ENCODE peak calls at places on chromosome 10, in eight cellular contexts. V, P, Z, O, C, Q, M and L are unnamed samples.

GRCh38 chr10:78914060-78914378 is 154.7 kb upstream of the ZMIZ1 start:
- DNase-seq in V (no peak), P (no peak), Z (no peak), O (no peak), C (no peak), Q (peak), M (no peak), L (no peak)

GRCh38 chr10:99418910-99419624 is 11.4 kb downstream of the GOT1 start:
- DNase-seq in V (no peak), P (no peak), Z (no peak), O (no peak), C (no peak), Q (no peak), M (no peak), L (no peak)

GRCh38 chr10:100963826-100964225 is 5.5 kb upstream of the SEMA4G start:
- DNase-seq in V (no peak), P (no peak), Z (no peak), O (no peak), C (no peak), Q (no peak), M (no peak), L (no peak)

GRCh38 chr10:33336606-33337334 is 2.3 kb upstream of the NRP1 start:
- DNase-seq in V (peak), P (peak), Z (peak), O (peak), C (peak), Q (peak), M (peak), L (no peak)

GRCh38 chr10:110444009-110444347 is 53.7 kb upstream of the DUSP5 start:
- DNase-seq in V (no peak), P (no peak), Z (no peak), O (no peak), C (no peak), Q (no peak), M (peak), L (no peak)

GRCh38 chr10:132166216-132166950 is 20.4 kb upstream of the DPYSL4 start:
- DNase-seq in V (no peak), P (no peak), Z (no peak), O (peak), C (no peak), Q (peak), M (peak), L (no peak)

GRCh38 chr10:84540022-84540616 is 211.7 kb downstream of the CCSER2 start:
- DNase-seq in V (peak), P (peak), Z (no peak), O (no peak), C (no peak), Q (no peak), M (no peak), L (peak)

GRCh38 chr10:125064681-125065492 is 95.5 kb downstream of the CTBP2 start:
- DNase-seq in V (no peak), P (peak), Z (no peak), O (no peak), C (peak), Q (no peak), M (no peak), L (peak)

GRCh38 chr10:60384708-60385398 is 4.8 kb downstream of the ANK3 start:
- DNase-seq in V (peak), P (peak), Z (no peak), O (no peak), C (no peak), Q (no peak), M (no peak), L (peak)

GRCh38 chr10:45003432-45004000 is 2.8 kb downstream of the ZNF22 start:
- DNase-seq in V (no peak), P (no peak), Z (no peak), O (no peak), C (no peak), Q (no peak), M (no peak), L (no peak)

GRCh38 chr10:112915590-112916572 is 34.2 kb upstream of the TCF7L2 start:
- DNase-seq in V (no peak), P (peak), Z (no peak), O (no peak), C (peak), Q (no peak), M (peak), L (no peak)

GRCh38 chr10:33136271-33136670 is 178.2 kb upstream of the ITGB1 start:
- DNase-seq in V (no peak), P (no peak), Z (no peak), O (no peak), C (no peak), Q (no peak), M (no peak), L (no peak)

GRCh38 chr10:78775891-78776290 is 292.9 kb upstream of the ZMIZ1 start:
- DNase-seq in V (no peak), P (no peak), Z (peak), O (no peak), C (no peak), Q (no peak), M (no peak), L (no peak)

GRCh38 chr10:80894339-80894791 is 356.7 kb downstream of the SH2D4B start:
- DNase-seq in V (no peak), P (no peak), Z (no peak), O (no peak), C (peak), Q (no peak), M (no peak), L (no peak)

GRCh38 chr10:124688889-124689670 is 55.1 kb downstream of the FAM53B start:
- DNase-seq in V (no peak), P (peak), Z (no peak), O (peak), C (no peak), Q (no peak), M (no peak), L (no peak)

DNA sequence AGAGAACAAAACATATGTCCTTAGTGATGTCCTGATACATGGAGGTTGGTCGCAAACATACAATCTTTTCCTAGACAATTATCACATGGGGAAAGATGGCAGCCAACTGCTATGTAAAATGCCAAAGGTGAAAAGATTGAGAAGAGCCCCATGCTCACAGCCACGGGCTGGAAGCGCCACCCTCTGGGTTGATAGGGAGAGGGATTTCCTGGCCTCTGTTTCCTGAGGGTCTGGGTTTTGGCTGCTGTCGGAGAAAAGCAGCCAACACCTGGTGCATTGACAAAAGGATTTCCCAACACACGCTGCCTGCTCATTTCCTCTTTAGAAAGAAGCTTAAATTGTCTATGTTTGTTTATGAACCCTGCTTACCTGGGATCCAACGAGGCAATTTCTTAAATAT is 43.8 kb downstream of the ITIH5 start:
- DNase-seq in V (no peak), P (no peak), Z (peak), O (no peak), C (peak), Q (no peak), M (no peak), L (no peak)
- TF ChIP-seq CTCF in V (no peak), P (no peak), Z (no peak), O (peak), C (peak), Q (no peak), M (no peak), L (no peak)

GRCh38 chr10:24901686-24902399 is 50.6 kb downstream of the PRTFDC1 start:
- DNase-seq in V (peak), P (peak), Z (peak), O (no peak), C (no peak), Q (no peak), M (peak), L (peak)
- H3K4me3 ChIP-seq in V (no peak), P (no peak), Z (no peak), O (no peak), C (no peak), Q (no peak), M (no peak), L (peak)

GRCh38 chr10:17228081-17229015 is at the start of gene VIM:
- DNase-seq in V (peak), P (peak), Z (peak), O (peak), C (peak), Q (peak), M (peak), L (peak)

GRCh38 chr10:17232276-17232987 is 4.4 kb downstream of the VIM start:
- DNase-seq in V (no peak), P (peak), Z (no peak), O (no peak), C (no peak), Q (no peak), M (no peak), L (no peak)

GRCh38 chr10:17229016-17229716 is 1.1 kb downstream of the VIM start:
- DNase-seq in V (peak), P (peak), Z (peak), O (peak), C (peak), Q (peak), M (peak), L (no peak)

GRCh38 chr10:17229717-17229966 is 1.6 kb downstream of the VIM start:
- DNase-seq in V (peak), P (no peak), Z (no peak), O (no peak), C (peak), Q (no peak), M (no peak), L (no peak)

DNA sequence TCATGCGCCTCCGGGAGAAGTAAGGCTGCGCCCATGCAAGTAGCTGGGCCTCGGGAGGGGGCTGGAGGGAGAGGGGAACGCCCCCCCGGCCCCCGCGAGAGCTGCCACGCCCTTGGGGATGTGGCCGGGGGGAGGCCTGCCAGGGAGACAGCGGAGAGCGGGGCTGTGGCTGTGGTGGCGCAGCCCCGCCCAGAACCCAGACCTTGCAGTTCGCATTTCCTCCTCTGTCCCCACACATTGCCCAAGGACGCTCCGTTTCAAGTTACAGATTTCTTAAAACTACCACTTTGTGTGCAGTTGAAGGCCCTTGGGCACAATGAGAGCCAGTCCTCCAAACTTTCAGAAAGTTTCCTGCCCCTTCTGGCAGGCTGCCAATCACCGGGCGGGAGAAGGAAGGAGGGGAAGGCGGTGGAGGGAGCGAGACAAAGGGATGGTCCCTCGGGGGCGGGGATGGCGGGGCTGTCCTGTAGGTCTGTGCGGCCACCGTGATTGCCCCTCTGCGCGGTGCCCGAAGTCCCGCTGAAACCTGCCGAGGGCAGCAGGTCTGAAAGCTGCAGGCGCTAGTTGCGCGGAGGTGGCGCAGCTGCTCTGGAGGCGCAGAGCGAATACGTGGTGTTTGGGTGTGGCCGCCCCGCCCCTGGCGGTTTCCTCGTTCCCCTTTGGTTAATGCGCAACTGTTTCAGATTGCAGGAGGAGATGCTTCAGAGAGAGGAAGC is 2.1 kb downstream of the VIM start:
- DNase-seq in V (peak), P (peak), Z (peak), O (peak), C (peak), Q (peak), M (peak), L (no peak)
- TF ChIP-seq CTCF in V (peak), P (no peak), Z (peak), O (no peak), C (no peak), Q (no peak), M (no peak), L (no peak)

GRCh38 chr10:43689007-43689491 is 40.4 kb upstream of the ZNF32 start:
- DNase-seq in V (no peak), P (no peak), Z (no peak), O (no peak), C (peak), Q (peak), M (no peak), L (no peak)
- H3K4me3 ChIP-seq in V (peak), P (no peak), Z (peak), O (peak), C (peak), Q (no peak), M (peak), L (no peak)